ENCODE peak calls at places on chromosome 22, in nine cellular contexts. D, K, V, Q, N, F, S, R and C are unnamed samples.

GRCh38 chr22:39472570-39473556 is 16.1 kb downstream of the MGAT3 start:
- DNase-seq in V (no peak), F (no peak), K (no peak), R (no peak), Q (no peak), N (no peak), D (no peak), S (no peak), C (no peak)

GRCh38 chr22:48498526-48499331 is 1328.9 kb downstream of the BRD1 start:
- DNase-seq in F (no peak), D (no peak), R (no peak), Q (no peak), S (no peak), K (no peak), N (no peak), V (no peak), C (no peak)

GRCh38 chr22:48748860-48749554 is 1078.7 kb downstream of the BRD1 start:
- DNase-seq in D (no peak), Q (no peak), S (no peak), R (no peak), K (no peak), V (no peak), N (no peak), F (no peak), C (no peak)

GRCh38 chr22:40932396-40932795 is 18.8 kb upstream of the RBX1 start:
- DNase-seq in R (no peak), F (no peak), D (no peak), V (no peak), K (no peak), Q (no peak), S (no peak), N (no peak), C (no peak)

GRCh38 chr22:38314992-38315800 is 2.0 kb downstream of the CSNK1E start:
- DNase-seq in R (no peak), N (no peak), S (no peak), K (no peak), F (no peak), D (no peak), Q (peak), V (no peak), C (no peak)

GRCh38 chr22:34116126-34116525 is 195.8 kb upstream of the LARGE1 start:
- DNase-seq in S (no peak), Q (no peak), V (no peak), R (no peak), N (no peak), K (no peak), F (no peak), D (no peak), C (no peak)

GRCh38 chr22:21103633-21104032 is 57.9 kb downstream of the LRRC74B start:
- DNase-seq in D (no peak), K (no peak), V (no peak), S (no peak), N (no peak), F (no peak), Q (no peak), R (no peak), C (no peak)

GRCh38 chr22:18085188-18085587 is 7.4 kb downstream of the PEX26 start:
- DNase-seq in S (no peak), V (no peak), R (no peak), Q (no peak), F (no peak), K (no peak), D (no peak), N (no peak), C (no peak)

GRCh38 chr22:36350751-36351594 is 36.8 kb downstream of the MYH9 start:
- DNase-seq in V (no peak), D (no peak), Q (no peak), R (no peak), K (no peak), S (no peak), N (no peak), F (no peak), C (no peak)